ENCODE peak calls at places on chromosome X, in ten cellular contexts. One of them, this sample, is unnamed.

GRCh38 chrX:47746446-47746845 is 87.5 kb upstream of the UXT start:
- DNase-seq in activated naive CD4-positive, alpha-beta T cell treated with anti-CD3 and anti-CD28 coated beads for 36 hours: no peak
- DNase-seq in GM13977: no peak
- DNase-seq in choroid plexus epithelial cell: peak
- DNase-seq in LNCaP clone FGC: no peak
- DNase-seq in midbrain: no peak
- DNase-seq in lung: no peak
- DNase-seq in ACHN: no peak
- DNase-seq in tibial nerve: no peak
- DNase-seq in stimulated activated CD8-positive, alpha-beta memory T cell treated with anti-CD3 and anti-CD28 coated beads, Interleukin-15, amount 100 ng/mL, for 48 hours: no peak
- DNase-seq in this sample: no peak

GRCh38 chrX:86044210-86044609 is 3.1 kb downstream of the CHM start:
- DNase-seq in activated naive CD4-positive, alpha-beta T cell treated with anti-CD3 and anti-CD28 coated beads for 36 hours: no peak
- DNase-seq in GM13977: no peak
- DNase-seq in choroid plexus epithelial cell: no peak
- DNase-seq in LNCaP clone FGC: no peak
- DNase-seq in midbrain: no peak
- DNase-seq in lung: no peak
- DNase-seq in ACHN: no peak
- DNase-seq in tibial nerve: no peak
- DNase-seq in stimulated activated CD8-positive, alpha-beta memory T cell treated with anti-CD3 and anti-CD28 coated beads, Interleukin-15, amount 100 ng/mL, for 48 hours: no peak
- DNase-seq in this sample: no peak

GRCh38 chrX:77009691-77010090 is 437.5 kb upstream of the FGF16 start:
- DNase-seq in activated naive CD4-positive, alpha-beta T cell treated with anti-CD3 and anti-CD28 coated beads for 36 hours: no peak
- DNase-seq in GM13977: no peak
- DNase-seq in choroid plexus epithelial cell: peak
- DNase-seq in LNCaP clone FGC: no peak
- DNase-seq in midbrain: no peak
- DNase-seq in lung: no peak
- DNase-seq in ACHN: peak
- DNase-seq in tibial nerve: no peak
- DNase-seq in stimulated activated CD8-positive, alpha-beta memory T cell treated with anti-CD3 and anti-CD28 coated beads, Interleukin-15, amount 100 ng/mL, for 48 hours: no peak
- DNase-seq in this sample: no peak

GRCh38 chrX:109889289-109890006 is 113.5 kb upstream of the TMEM164 start:
- DNase-seq in activated naive CD4-positive, alpha-beta T cell treated with anti-CD3 and anti-CD28 coated beads for 36 hours: no peak
- DNase-seq in GM13977: no peak
- DNase-seq in choroid plexus epithelial cell: peak
- DNase-seq in LNCaP clone FGC: no peak
- DNase-seq in midbrain: peak
- DNase-seq in lung: no peak
- DNase-seq in ACHN: peak
- DNase-seq in tibial nerve: no peak
- DNase-seq in stimulated activated CD8-positive, alpha-beta memory T cell treated with anti-CD3 and anti-CD28 coated beads, Interleukin-15, amount 100 ng/mL, for 48 hours: no peak
- DNase-seq in this sample: no peak

GRCh38 chrX:19904778-19905367 is 17.5 kb upstream of the SH3KBP1 start:
- DNase-seq in activated naive CD4-positive, alpha-beta T cell treated with anti-CD3 and anti-CD28 coated beads for 36 hours: peak
- DNase-seq in GM13977: peak
- DNase-seq in choroid plexus epithelial cell: peak
- DNase-seq in LNCaP clone FGC: peak
- DNase-seq in midbrain: peak
- DNase-seq in lung: no peak
- DNase-seq in ACHN: peak
- DNase-seq in tibial nerve: no peak
- DNase-seq in stimulated activated CD8-positive, alpha-beta memory T cell treated with anti-CD3 and anti-CD28 coated beads, Interleukin-15, amount 100 ng/mL, for 48 hours: no peak
- DNase-seq in this sample: peak

GRCh38 chrX:97616883-97617510 is 733.3 kb downstream of the RPA4 start:
- DNase-seq in activated naive CD4-positive, alpha-beta T cell treated with anti-CD3 and anti-CD28 coated beads for 36 hours: peak
- DNase-seq in GM13977: peak
- DNase-seq in choroid plexus epithelial cell: peak
- DNase-seq in LNCaP clone FGC: no peak
- DNase-seq in midbrain: no peak
- DNase-seq in lung: no peak
- DNase-seq in ACHN: peak
- DNase-seq in tibial nerve: no peak
- DNase-seq in stimulated activated CD8-positive, alpha-beta memory T cell treated with anti-CD3 and anti-CD28 coated beads, Interleukin-15, amount 100 ng/mL, for 48 hours: no peak
- DNase-seq in this sample: peak

GRCh38 chrX:17022205-17022604 is 75.7 kb downstream of the REPS2 start:
- DNase-seq in activated naive CD4-positive, alpha-beta T cell treated with anti-CD3 and anti-CD28 coated beads for 36 hours: no peak
- DNase-seq in GM13977: no peak
- DNase-seq in choroid plexus epithelial cell: peak
- DNase-seq in LNCaP clone FGC: no peak
- DNase-seq in midbrain: no peak
- DNase-seq in lung: no peak
- DNase-seq in ACHN: no peak
- DNase-seq in tibial nerve: no peak
- DNase-seq in stimulated activated CD8-positive, alpha-beta memory T cell treated with anti-CD3 and anti-CD28 coated beads, Interleukin-15, amount 100 ng/mL, for 48 hours: no peak
- DNase-seq in this sample: no peak

GRCh38 chrX:21657318-21658151 is 595 bp downstream of the KLHL34 start:
- DNase-seq in activated naive CD4-positive, alpha-beta T cell treated with anti-CD3 and anti-CD28 coated beads for 36 hours: peak
- DNase-seq in GM13977: peak
- DNase-seq in choroid plexus epithelial cell: no peak
- DNase-seq in LNCaP clone FGC: no peak
- DNase-seq in midbrain: no peak
- DNase-seq in lung: no peak
- DNase-seq in ACHN: no peak
- DNase-seq in tibial nerve: no peak
- DNase-seq in stimulated activated CD8-positive, alpha-beta memory T cell treated with anti-CD3 and anti-CD28 coated beads, Interleukin-15, amount 100 ng/mL, for 48 hours: no peak
- DNase-seq in this sample: peak

GRCh38 chrX:2516612-2517011 is 15.8 kb upstream of the DHRSX start:
- DNase-seq in activated naive CD4-positive, alpha-beta T cell treated with anti-CD3 and anti-CD28 coated beads for 36 hours: no peak
- DNase-seq in GM13977: no peak
- DNase-seq in choroid plexus epithelial cell: no peak
- DNase-seq in LNCaP clone FGC: no peak
- DNase-seq in midbrain: no peak
- DNase-seq in lung: no peak
- DNase-seq in ACHN: no peak
- DNase-seq in tibial nerve: no peak
- DNase-seq in stimulated activated CD8-positive, alpha-beta memory T cell treated with anti-CD3 and anti-CD28 coated beads, Interleukin-15, amount 100 ng/mL, for 48 hours: no peak
- DNase-seq in this sample: no peak

GRCh38 chrX:3346436-3347329 is at the start of gene MXRA5:
- DNase-seq in activated naive CD4-positive, alpha-beta T cell treated with anti-CD3 and anti-CD28 coated beads for 36 hours: no peak
- DNase-seq in GM13977: no peak
- DNase-seq in choroid plexus epithelial cell: peak
- DNase-seq in LNCaP clone FGC: no peak
- DNase-seq in midbrain: no peak
- DNase-seq in lung: no peak
- DNase-seq in ACHN: no peak
- DNase-seq in tibial nerve: no peak
- DNase-seq in stimulated activated CD8-positive, alpha-beta memory T cell treated with anti-CD3 and anti-CD28 coated beads, Interleukin-15, amount 100 ng/mL, for 48 hours: no peak
- DNase-seq in this sample: no peak

GRCh38 chrX:18036394-18036793 is 175.3 kb upstream of the RAI2 start:
- DNase-seq in activated naive CD4-positive, alpha-beta T cell treated with anti-CD3 and anti-CD28 coated beads for 36 hours: no peak
- DNase-seq in GM13977: no peak
- DNase-seq in choroid plexus epithelial cell: no peak
- DNase-seq in LNCaP clone FGC: no peak
- DNase-seq in midbrain: no peak
- DNase-seq in lung: no peak
- DNase-seq in ACHN: no peak
- DNase-seq in tibial nerve: no peak
- DNase-seq in stimulated activated CD8-positive, alpha-beta memory T cell treated with anti-CD3 and anti-CD28 coated beads, Interleukin-15, amount 100 ng/mL, for 48 hours: no peak
- DNase-seq in this sample: no peak

GRCh38 chrX:33379839-33380238 is 168.5 kb upstream of the DMD start:
- DNase-seq in activated naive CD4-positive, alpha-beta T cell treated with anti-CD3 and anti-CD28 coated beads for 36 hours: no peak
- DNase-seq in GM13977: no peak
- DNase-seq in choroid plexus epithelial cell: peak
- DNase-seq in LNCaP clone FGC: no peak
- DNase-seq in midbrain: no peak
- DNase-seq in lung: no peak
- DNase-seq in ACHN: no peak
- DNase-seq in tibial nerve: no peak
- DNase-seq in stimulated activated CD8-positive, alpha-beta memory T cell treated with anti-CD3 and anti-CD28 coated beads, Interleukin-15, amount 100 ng/mL, for 48 hours: no peak
- DNase-seq in this sample: no peak

GRCh38 chrX:41445781-41446358 is 1.3 kb upstream of the NYX start:
- DNase-seq in activated naive CD4-positive, alpha-beta T cell treated with anti-CD3 and anti-CD28 coated beads for 36 hours: no peak
- DNase-seq in GM13977: no peak
- DNase-seq in choroid plexus epithelial cell: no peak
- DNase-seq in LNCaP clone FGC: no peak
- DNase-seq in midbrain: no peak
- DNase-seq in lung: no peak
- DNase-seq in ACHN: no peak
- DNase-seq in tibial nerve: no peak
- DNase-seq in stimulated activated CD8-positive, alpha-beta memory T cell treated with anti-CD3 and anti-CD28 coated beads, Interleukin-15, amount 100 ng/mL, for 48 hours: no peak
- DNase-seq in this sample: no peak